ENCODE peak calls at places on chromosomes 11 and 22, in four cellular contexts. Z is K562, R is HepG2, P is GM12878. G is an unnamed sample.

GRCh38 chr11:120086651-120087050 is 51.3 kb downstream of the TRIM29 start:
- DNase-seq in Z (no peak), R (no peak), P (no peak), G (no peak)

GRCh38 chr11:119419246-119419645 is 3.7 kb downstream of the THY1 start:
- DNase-seq in Z (no peak), P (no peak), R (no peak), G (no peak)

GRCh38 chr22:17115927-17116326 is 5.2 kb downstream of the TMEM121B start:
- DNase-seq in Z (no peak), R (no peak), P (no peak), G (no peak)

GRCh38 chr11:45756384-45757010 is 48.5 kb upstream of the SLC35C1 start:
- DNase-seq in R (no peak), P (no peak), Z (no peak), G (no peak)

GRCh38 chr11:90446207-90446606 is 223.4 kb upstream of the CHORDC1 start:
- DNase-seq in P (no peak), R (no peak), Z (no peak), G (no peak)

GRCh38 chr22:46250783-46251125 is 661 bp upstream of the CDPF1 start:
- DNase-seq in P (no peak), R (no peak), Z (no peak), G (peak)

GRCh38 chr11:65861533-65862183 is 1.4 kb downstream of the MUS81 start:
- DNase-seq in Z (no peak), P (no peak), R (no peak), G (no peak)

GRCh38 chr22:29469755-29470154 is 10.3 kb upstream of the NEFH start:
- DNase-seq in R (no peak), P (no peak), Z (no peak), G (no peak)

GRCh38 chr11:110184466-110184865 is 91.3 kb downstream of the ZC3H12C start:
- DNase-seq in Z (no peak), P (no peak), R (no peak), G (no peak)

GRCh38 chr11:110186456-110186855 is 93.3 kb downstream of the ZC3H12C start:
- DNase-seq in Z (no peak), R (no peak), P (no peak), G (no peak)

GRCh38 chr11:110186867-110187266 is 93.7 kb downstream of the ZC3H12C start:
- DNase-seq in P (no peak), Z (no peak), R (no peak), G (no peak)

GRCh38 chr11:110185599-110185998 is 92.4 kb downstream of the ZC3H12C start:
- DNase-seq in Z (no peak), P (no peak), R (no peak), G (no peak)

GRCh38 chr11:110184974-110185597 is 91.9 kb downstream of the ZC3H12C start:
- DNase-seq in P (no peak), Z (no peak), R (peak), G (no peak)
- TF ChIP-seq ETV6 in P (no peak), Z (no peak), R (no peak), G (no peak)

GRCh38 chr22:45242778-45243191 is 2.1 kb upstream of the KIAA0930 start:
- DNase-seq in Z (no peak), R (peak), P (no peak), G (no peak)
- TF ChIP-seq CTCF in Z (peak), R (peak), P (no peak), G (no peak)

GRCh38 chr11:12183827-12184620 is 73.6 kb downstream of the MICAL2 start:
- DNase-seq in Z (no peak), P (no peak), R (no peak), G (no peak)

GRCh38 chr11:12185106-12185690 is 74.8 kb downstream of the MICAL2 start:
- DNase-seq in P (no peak), R (no peak), Z (no peak), G (no peak)

GRCh38 chr11:12180257-12181205 is 70.1 kb downstream of the MICAL2 start:
- DNase-seq in Z (no peak), P (no peak), R (no peak), G (no peak)

GRCh38 chr11:12184696-12185095 is 74.3 kb downstream of the MICAL2 start:
- DNase-seq in Z (no peak), P (no peak), R (no peak), G (no peak)

GRCh38 chr11:12182650-12183511 is 72.5 kb downstream of the MICAL2 start:
- DNase-seq in R (peak), P (no peak), Z (peak), G (no peak)
- TF ChIP-seq ETV6 in R (no peak), P (no peak), Z (no peak), G (no peak)

DNA sequence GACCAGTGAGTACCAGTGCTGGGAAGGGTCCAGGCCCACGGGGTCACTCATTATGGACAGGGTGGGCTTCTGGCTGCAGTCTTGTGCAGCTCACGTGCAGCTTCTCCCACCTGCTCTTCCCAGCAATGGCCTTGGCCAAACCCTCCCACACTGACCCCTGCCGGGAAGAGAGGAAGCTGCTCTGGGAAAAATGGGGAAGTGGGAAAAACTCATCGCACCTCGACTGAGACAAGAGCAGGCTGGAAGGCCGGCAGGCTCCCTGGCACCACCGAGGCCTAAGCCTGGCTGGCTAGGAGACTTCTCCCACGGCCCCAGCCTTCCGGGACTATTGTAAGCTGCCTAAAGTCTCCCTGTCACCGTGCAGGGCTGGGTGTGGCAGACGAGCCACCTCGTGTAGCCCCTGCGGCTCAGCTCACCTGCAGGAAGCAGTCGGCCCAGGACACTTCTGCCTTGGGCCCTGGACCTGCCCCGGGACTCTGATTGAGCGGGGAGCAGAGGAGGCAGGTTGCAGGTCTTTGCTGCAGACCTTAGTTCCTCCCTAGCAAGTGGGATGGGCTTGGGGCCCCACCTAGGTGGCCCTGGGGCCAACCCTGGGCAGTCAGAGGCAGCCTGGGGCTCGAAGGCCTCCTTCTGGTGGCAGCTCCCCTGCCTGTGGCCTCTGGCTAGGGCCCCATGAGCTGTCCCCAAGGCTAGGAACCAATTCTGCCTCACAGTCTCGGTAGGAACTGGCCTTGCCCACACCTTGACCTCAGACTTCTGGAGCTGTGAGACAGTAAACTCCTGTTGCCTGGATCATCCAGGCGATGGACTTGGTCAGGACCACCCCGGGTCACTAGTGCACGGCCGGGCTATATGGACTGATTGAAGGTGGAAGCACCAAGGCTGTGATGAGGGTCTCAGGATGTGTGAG is 23.1 kb downstream of the MRGPRG start:
- DNase-seq in Z (no peak), P (no peak), R (peak), G (no peak)
- TF ChIP-seq CTCF in Z (peak), P (no peak), R (peak), G (no peak)

GRCh38 chr11:103897156-103897555 is 139.3 kb upstream of the DDI1 start:
- DNase-seq in P (no peak), R (no peak), Z (no peak), G (no peak)
- TF ChIP-seq ETV6 in P (no peak), R (no peak), Z (no peak), G (no peak)

DNA sequence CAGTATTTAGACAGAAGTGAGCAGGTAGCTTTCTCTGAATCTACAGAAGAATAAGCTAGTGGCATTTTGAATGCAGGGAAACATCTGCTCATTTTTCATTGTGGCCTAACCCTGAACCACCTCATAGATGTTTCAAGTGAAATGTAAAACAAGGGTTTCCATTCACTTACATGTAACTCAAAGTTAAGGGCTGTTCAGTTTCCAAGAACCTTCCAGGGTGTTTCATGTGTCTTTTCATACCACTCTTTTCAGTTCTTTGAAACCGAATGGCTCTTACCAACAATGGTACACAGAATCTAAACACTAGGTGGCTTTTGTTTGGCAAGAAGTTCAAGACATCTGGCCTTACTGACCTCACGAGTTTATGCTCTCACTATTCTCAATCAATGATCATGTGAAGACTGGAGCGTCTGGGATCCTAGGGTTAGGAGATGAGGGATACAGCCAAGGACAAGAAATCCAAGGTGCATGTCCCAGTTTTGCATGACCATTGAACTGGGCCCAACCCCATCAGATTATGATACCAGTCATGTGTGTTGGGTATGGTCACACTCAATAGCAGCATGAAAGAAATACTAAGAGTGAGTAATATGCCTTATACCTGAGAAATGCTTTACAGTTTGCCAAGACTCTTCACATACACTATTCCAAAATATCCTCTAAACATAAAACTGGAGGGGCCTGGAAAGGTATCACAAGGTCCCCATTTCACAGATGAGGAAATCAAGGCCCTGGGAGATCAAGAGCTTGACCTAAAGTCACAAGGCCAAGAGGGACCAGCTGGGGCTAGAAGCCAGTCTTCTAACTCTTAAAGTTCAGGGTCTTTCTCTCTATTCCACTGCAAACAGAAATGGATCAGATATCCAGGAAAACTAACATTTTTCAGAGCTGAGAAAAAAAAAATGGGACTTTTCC is 92.7 kb downstream of the ETS1 start:
- DNase-seq in Z (no peak), P (no peak), R (no peak), G (no peak)
- TF ChIP-seq CTCF in Z (no peak), P (no peak), R (no peak), G (no peak)

GRCh38 chr11:76691655-76692054 is 21.1 kb upstream of the LRRC32 start:
- DNase-seq in Z (no peak), R (no peak), P (no peak), G (no peak)
- TF ChIP-seq ETV6 in Z (no peak), R (no peak), P (no peak), G (no peak)

GRCh38 chr22:49997221-49997599 is 15.4 kb downstream of the IL17REL start:
- DNase-seq in R (no peak), Z (no peak), P (no peak), G (no peak)
- TF ChIP-seq CTCF in R (no peak), Z (no peak), P (no peak), G (no peak)

GRCh38 chr22:37239336-37240239 is 4.5 kb downstream of the RAC2 start:
- DNase-seq in R (no peak), P (no peak), Z (no peak), G (no peak)

GRCh38 chr22:37234736-37235711 is 9.0 kb downstream of the RAC2 start:
- DNase-seq in R (no peak), Z (no peak), P (no peak), G (no peak)

GRCh38 chr22:37233751-37234631 is 10.1 kb downstream of the RAC2 start:
- DNase-seq in Z (no peak), R (no peak), P (no peak), G (no peak)

GRCh38 chr22:37237371-37238268 is 6.4 kb downstream of the RAC2 start:
- DNase-seq in Z (no peak), P (no peak), R (no peak), G (no peak)

GRCh38 chr22:37235897-37236607 is 8.0 kb downstream of the RAC2 start:
- DNase-seq in P (no peak), R (no peak), Z (no peak), G (no peak)
- TF ChIP-seq ETV6 in P (no peak), R (no peak), Z (no peak), G (no peak)

GRCh38 chr11:115912484-115912945 is 408.3 kb upstream of the CADM1 start:
- DNase-seq in Z (no peak), R (no peak), P (no peak), G (no peak)
- TF ChIP-seq CTCF in Z (peak), R (peak), P (peak), G (no peak)

G was measured in WTC11.